ENCODE peak calls at places on chromosomes 5 and 9, in eight cellular contexts. H is mucosa of descending colon, F is fibroblast of villous mesenchyme, P is MM.1S, X is GM12865, U is GM20000, Z is RWPE1, C is nephron progenitor cell. Y is an unnamed sample.

GRCh38 chr5:112006721-112007120 is 249.7 kb upstream of the NREP start:
- DNase-seq in X (no peak), Z (peak; percentile 47), C (no peak), H (no peak), U (no peak), F (peak; percentile 73), P (no peak), Y (no peak)

GRCh38 chr5:26622947-26623346 is 415.4 kb downstream of the CDH9 start:
- DNase-seq in X (no peak), P (peak; percentile 25), H (no peak), Z (no peak), F (no peak), C (no peak), U (no peak), Y (no peak)

GRCh38 chr5:15637886-15638285 is 137.9 kb downstream of the FBXL7 start:
- DNase-seq in U (no peak), Z (no peak), X (no peak), H (no peak), C (no peak), F (no peak), P (no peak), Y (no peak)

GRCh38 chr5:91928751-91929521 is 545.8 kb upstream of the ARRDC3 start:
- DNase-seq in H (no peak), P (peak; percentile 53), F (peak; percentile 27), X (no peak), Z (peak; percentile 30), U (no peak), C (no peak), Y (peak; percentile 16)

GRCh38 chr9:131500939-131501541 is 1.7 kb upstream of the POMT1 start:
- DNase-seq in P (peak; percentile 81), X (no peak), Z (peak; percentile 80), H (no peak), U (no peak), C (no peak), F (peak; percentile 67), Y (no peak)

GRCh38 chr9:33905137-33905536 is 88.2 kb downstream of the UBE2R2 start:
- DNase-seq in C (no peak), Z (no peak), H (no peak), U (no peak), P (no peak), F (no peak), X (no peak), Y (no peak)

GRCh38 chr5:98905857-98906688 is 22.7 kb downstream of the CHD1 start:
- DNase-seq in F (peak; percentile 64), X (peak; percentile 60), Z (peak; percentile 27), H (no peak), U (no peak), P (peak; percentile 57), C (no peak), Y (peak; percentile 18)

GRCh38 chr9:95370064-95370463 is 52.6 kb upstream of the FANCC start:
- DNase-seq in X (no peak), U (no peak), P (no peak), Z (no peak), C (no peak), F (peak; percentile 75), H (no peak), Y (no peak)

GRCh38 chr9:99054581-99054980 is 50.3 kb upstream of the TGFBR1 start:
- DNase-seq in P (no peak), F (no peak), C (no peak), H (no peak), U (no peak), X (no peak), Z (no peak), Y (no peak)

GRCh38 chr9:129275626-129276247 is 97.7 kb upstream of the IER5L start:
- DNase-seq in P (no peak), X (no peak), U (no peak), H (no peak), F (peak; percentile 26), C (no peak), Z (peak; percentile 72), Y (no peak)

GRCh38 chr5:59712836-59713487 is 180.6 kb downstream of the PDE4D start:
- DNase-seq in Z (no peak), H (no peak), F (no peak), C (no peak), U (no peak), P (no peak), X (peak; percentile 15), Y (no peak)

DNA sequence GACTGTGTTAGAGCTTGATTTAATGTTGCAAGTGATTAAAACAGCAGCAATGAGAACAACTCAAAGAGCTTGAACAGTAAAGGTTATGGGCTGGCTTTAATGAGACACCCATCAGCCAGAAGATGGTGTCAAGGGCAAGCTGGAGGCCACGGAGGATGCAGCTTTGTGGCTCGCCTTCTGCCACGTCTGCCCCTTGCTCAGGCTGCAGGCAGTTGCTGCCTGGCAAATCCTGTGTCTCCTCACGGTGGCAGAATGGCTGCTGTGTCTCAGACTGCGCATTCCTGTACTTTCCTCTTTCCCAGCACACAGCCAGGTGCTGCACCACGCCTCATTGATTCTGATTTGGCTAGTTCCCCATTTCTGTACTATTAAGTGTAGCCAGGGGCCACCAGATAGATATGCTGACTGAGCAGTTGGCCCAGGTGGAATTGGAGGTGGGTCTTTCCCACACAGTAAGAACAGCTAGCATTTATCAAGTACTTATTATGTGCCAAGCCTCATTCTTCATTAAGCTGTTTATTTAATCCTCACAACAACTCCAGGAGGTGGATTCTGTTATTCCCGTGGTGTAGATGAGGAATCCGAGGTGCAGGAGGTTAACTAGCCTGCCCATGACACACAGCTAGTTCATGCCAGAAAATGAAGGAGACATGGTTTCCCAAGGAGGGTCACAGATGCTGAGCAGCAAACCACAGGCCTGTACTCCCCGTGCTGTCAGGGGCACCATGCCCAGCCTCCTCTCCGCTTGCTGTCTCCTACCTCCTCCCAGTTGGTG is 3.5 kb downstream of the NXNL2 start:
- DNase-seq in Z (no peak), X (no peak), U (no peak), F (no peak), H (no peak), C (no peak), P (no peak), Y (no peak)
- TF ChIP-seq CTCF in Z (no peak), X (no peak), U (no peak), F (no peak), H (no peak), C (no peak), P (no peak), Y (no peak)

GRCh38 chr9:127955294-127956015 is 17.8 kb upstream of the DPM2 start:
- DNase-seq in U (peak; percentile 80), C (no peak), H (peak; percentile 95), Z (peak; percentile 94), F (no peak), P (peak; percentile 86), X (peak; percentile 80), Y (peak; percentile 85)
- TF ChIP-seq CTCF in U (peak; percentile 36), C (peak; percentile 32), H (peak; percentile 76), Z (no peak), F (peak; percentile 25), P (peak; percentile 82), X (peak; percentile 63), Y (peak; percentile 36)

GRCh38 chr5:6634788-6635430 is 1.7 kb downstream of the SRD5A1 start:
- DNase-seq in F (no peak), X (no peak), Z (no peak), H (no peak), P (no peak), U (no peak), C (no peak), Y (no peak)
- TF ChIP-seq CTCF in F (no peak), X (no peak), Z (no peak), H (no peak), P (no peak), U (no peak), C (no peak), Y (no peak)

GRCh38 chr9:114592356-114592755 is 4.8 kb downstream of the ATP6V1G1 start:
- DNase-seq in U (no peak), X (peak; percentile 62), F (no peak), P (peak; percentile 77), C (no peak), Z (peak; percentile 59), H (peak; percentile 43), Y (peak; percentile 55)

GRCh38 chr9:114588671-114589526 is 1.3 kb downstream of the ATP6V1G1 start:
- DNase-seq in U (no peak), Z (peak; percentile 57), H (peak; percentile 15), P (no peak), F (peak; percentile 58), C (no peak), X (no peak), Y (no peak)

GRCh38 chr9:114588150-114588663 is 638 bp downstream of the ATP6V1G1 start:
- DNase-seq in X (peak; percentile 44), F (peak; percentile 60), P (no peak), U (no peak), Z (no peak), H (peak; percentile 32), C (no peak), Y (no peak)

GRCh38 chr9:114591206-114591853 is 3.8 kb downstream of the ATP6V1G1 start:
- DNase-seq in Z (no peak), C (no peak), U (no peak), H (no peak), X (no peak), F (peak; percentile 70), P (peak; percentile 69), Y (no peak)

GRCh38 chr9:114590328-114590727 is 2.8 kb downstream of the ATP6V1G1 start:
- DNase-seq in P (no peak), C (no peak), H (no peak), F (no peak), X (no peak), U (no peak), Z (no peak), Y (no peak)
- TF ChIP-seq CTCF in P (no peak), C (no peak), H (no peak), F (no peak), X (no peak), U (no peak), Z (no peak), Y (no peak)

GRCh38 chr9:117334101-117334500 is 80.8 kb downstream of the ASTN2 start:
- DNase-seq in U (no peak), P (no peak), F (no peak), C (peak; percentile 27), H (no peak), Z (no peak), X (no peak), Y (no peak)
- TF ChIP-seq CTCF in U (no peak), P (no peak), F (no peak), C (no peak), H (no peak), Z (no peak), X (no peak), Y (no peak)

GRCh38 chr9:78626971-78627370 is 330.0 kb downstream of the PSAT1 start:
- DNase-seq in F (no peak), U (no peak), H (no peak), Z (no peak), P (no peak), C (no peak), X (no peak), Y (no peak)
- TF ChIP-seq CTCF in F (no peak), U (no peak), H (no peak), Z (no peak), P (no peak), C (no peak), X (no peak), Y (no peak)

DNA sequence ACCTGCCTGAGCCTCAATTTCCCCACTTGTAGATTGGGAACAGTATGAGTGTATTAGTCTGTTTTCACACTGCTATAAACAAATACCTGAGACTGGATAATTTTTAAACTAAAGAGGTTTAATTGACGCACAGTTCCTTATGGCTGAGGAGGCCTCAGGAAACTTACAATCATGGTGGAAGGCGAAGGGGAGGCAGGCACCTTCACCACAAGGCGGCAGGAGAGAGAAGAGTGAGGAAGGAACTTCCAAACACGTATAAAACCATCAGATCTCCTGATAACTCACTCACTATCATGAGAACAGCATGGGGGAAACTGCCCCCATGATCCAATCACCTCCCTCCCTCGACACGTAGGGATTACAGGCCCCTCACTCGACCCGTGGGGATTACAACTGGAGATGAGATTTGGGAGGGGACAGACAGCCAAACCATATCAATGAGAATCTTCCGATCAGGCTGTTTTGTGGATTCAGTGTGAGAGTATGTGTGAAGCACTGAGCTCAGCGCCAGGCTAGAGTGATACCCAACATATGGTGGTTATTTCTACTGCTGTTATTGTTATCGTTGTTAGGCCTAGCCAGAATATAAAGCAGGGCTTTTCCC is 14.6 kb upstream of the LMX1B start:
- DNase-seq in C (no peak), X (no peak), H (no peak), P (no peak), F (no peak), Z (no peak), U (no peak), Y (no peak)
- TF ChIP-seq CTCF in C (peak; percentile 38), X (no peak), H (no peak), P (peak; percentile 22), F (peak; percentile 13), Z (peak; percentile 33), U (no peak), Y (no peak)